ENCODE peak calls at places on chromosomes 11 and 22, in five cellular contexts. F, R, B, Y and A are unnamed samples.

GRCh38 chr22:19126309-19126666 is 4.1 kb upstream of the DGCR2 start:
- DNase-seq in F (no peak), R (no peak), B (no peak), Y (no peak), A (no peak)

GRCh38 chr11:128302425-128303186 is 284.8 kb downstream of the ETS1 start:
- DNase-seq in F (no peak), R (no peak), B (no peak), Y (no peak), A (no peak)

GRCh38 chr11:19868281-19868821 is 155.7 kb downstream of the NAV2 start:
- DNase-seq in F (peak; percentile 86), R (peak; percentile 74), B (no peak), Y (no peak), A (no peak)

GRCh38 chr11:21511835-21512440 is 680.9 kb upstream of the ANO5 start:
- DNase-seq in F (no peak), R (peak; percentile 81), B (peak; percentile 80), Y (peak; percentile 85), A (peak; percentile 83)

GRCh38 chr11:14336507-14337503 is 22.2 kb downstream of the RRAS2 start:
- DNase-seq in F (no peak), R (peak; percentile 100), B (no peak), Y (no peak), A (no peak)

GRCh38 chr11:121476379-121477032 is 23.7 kb upstream of the SORL1-AS1 start:
- DNase-seq in F (no peak), R (peak; percentile 92), B (no peak), Y (no peak), A (no peak)

GRCh38 chr11:8219257-8220021 is 44.2 kb downstream of the LMO1 start:
- DNase-seq in F (no peak), R (peak; percentile 58), B (no peak), Y (peak; percentile 58), A (peak; percentile 64)

GRCh38 chr11:126645206-126645605 is 289.7 kb downstream of the ST3GAL4 start:
- DNase-seq in F (no peak), R (no peak), B (no peak), Y (no peak), A (no peak)

GRCh38 chr11:69939551-69940245 is 120.5 kb upstream of the FGF3 start:
- DNase-seq in F (peak; percentile 86), R (no peak), B (no peak), Y (no peak), A (no peak)

GRCh38 chr11:92886243-92886905 is 83.1 kb upstream of the MTNR1B start:
- DNase-seq in F (peak; percentile 36), R (peak; percentile 70), B (peak; percentile 52), Y (peak; percentile 57), A (peak; percentile 44)

GRCh38 chr11:93654266-93654665 is 7.2 kb upstream of the CEP295 start:
- DNase-seq in F (no peak), R (no peak), B (no peak), Y (no peak), A (no peak)

GRCh38 chr11:2664331-2664730 is 35.5 kb downstream of the KCNQ1OT1 start:
- DNase-seq in F (no peak), R (no peak), B (no peak), Y (no peak), A (no peak)

GRCh38 chr11:60357771-60358170 is 20.6 kb upstream of the MS4A7 start:
- DNase-seq in F (no peak), R (no peak), B (no peak), Y (no peak), A (no peak)

GRCh38 chr11:129884581-129884980 is 10.8 kb downstream of the NFRKB start:
- DNase-seq in F (no peak), R (no peak), B (no peak), Y (no peak), A (no peak)

GRCh38 chr11:5610446-5610845 is 14.0 kb downstream of the TRIM6 start:
- DNase-seq in F (no peak), R (no peak), B (no peak), Y (no peak), A (no peak)

GRCh38 chr11:121057922-121058321 is 34.0 kb downstream of the TBCEL start:
- DNase-seq in F (no peak), R (no peak), B (no peak), Y (no peak), A (no peak)

GRCh38 chr11:123083623-123084029 is 21.7 kb upstream of the HSPA8 start:
- DNase-seq in F (peak; percentile 94), R (peak; percentile 96), B (peak; percentile 58), Y (no peak), A (peak; percentile 82)

GRCh38 chr11:78562398-78562797 is 12.3 kb downstream of the NARS2 start:
- DNase-seq in F (no peak), R (peak; percentile 25), B (no peak), Y (no peak), A (no peak)

GRCh38 chr11:4957396-4957795 is 1.9 kb upstream of the OR51A2 start:
- DNase-seq in F (no peak), R (no peak), B (no peak), Y (no peak), A (no peak)

GRCh38 chr11:62004473-62004872 is 37.0 kb upstream of the FTH1 start:
- DNase-seq in F (no peak), R (no peak), B (no peak), Y (no peak), A (no peak)

GRCh38 chr22:45754822-45755221 is 83.2 kb downstream of the ATXN10 start:
- DNase-seq in F (no peak), R (no peak), B (no peak), Y (no peak), A (no peak)

GRCh38 chr22:39240841-39241631 is 3.7 kb downstream of the PDGFB start:
- DNase-seq in F (no peak), R (peak; percentile 41), B (peak; percentile 64), Y (peak; percentile 43), A (peak; percentile 60)

GRCh38 chr11:1153951-1154487 is 3.7 kb upstream of the MUC5AC start:
- DNase-seq in F (no peak), R (peak; percentile 14), B (peak; percentile 38), Y (no peak), A (peak; percentile 93)

GRCh38 chr11:66325140-66325754 is 8.4 kb upstream of the CD248 start:
- DNase-seq in F (no peak), R (no peak), B (no peak), Y (no peak), A (no peak)

GRCh38 chr11:20054584-20054983 is 105.7 kb downstream of the DBX1 start:
- DNase-seq in F (no peak), R (no peak), B (no peak), Y (no peak), A (no peak)

GRCh38 chr11:86632499-86633269 is 39.7 kb downstream of the ME3 start:
- DNase-seq in F (no peak), R (peak; percentile 96), B (no peak), Y (no peak), A (peak; percentile 65)

GRCh38 chr11:35507688-35508087 is 17.7 kb downstream of the PAMR1 start:
- DNase-seq in F (no peak), R (peak; percentile 28), B (no peak), Y (no peak), A (no peak)

GRCh38 chr11:9170450-9170849 is 79.1 kb upstream of the SCUBE2 start:
- DNase-seq in F (no peak), R (peak; percentile 27), B (no peak), Y (no peak), A (no peak)

GRCh38 chr11:1719781-1720180 is 22.8 kb downstream of the KRTAP5-6 start:
- DNase-seq in F (no peak), R (no peak), B (no peak), Y (no peak), A (no peak)

GRCh38 chr11:118105657-118106305 is 19.0 kb upstream of the SMIM35 start:
- DNase-seq in F (no peak), R (no peak), B (no peak), Y (no peak), A (no peak)

GRCh38 chr11:1870721-1871466 is 18.0 kb downstream of the LSP1 start:
- DNase-seq in F (no peak), R (no peak), B (no peak), Y (peak; percentile 36), A (no peak)

GRCh38 chr22:34841321-34841901 is 224.5 kb upstream of the ISX start:
- DNase-seq in F (no peak), R (no peak), B (no peak), Y (no peak), A (no peak)

GRCh38 chr22:27113211-27114030 is 456.0 kb downstream of the MIAT start:
- DNase-seq in F (peak; percentile 50), R (peak; percentile 87), B (no peak), Y (no peak), A (peak; percentile 87)

GRCh38 chr11:65118097-65118837 is 766 bp upstream of the ZNHIT2 start:
- DNase-seq in F (no peak), R (no peak), B (no peak), Y (no peak), A (no peak)
- TF ChIP-seq CTCF in F (no peak), R (no peak), B (peak; percentile 70), Y (peak; percentile 2), A (no peak)

GRCh38 chr22:22709719-22710445 is 65.5 kb downstream of the GGTLC2 start:
- DNase-seq in F (no peak), R (no peak), B (no peak), Y (peak; percentile 36), A (no peak)
- TF ChIP-seq CTCF in F (no peak), R (no peak), B (no peak), Y (peak; percentile 34), A (peak; percentile 36)

GRCh38 chr22:42699281-42699681 is 21.4 kb downstream of the A4GALT start:
- DNase-seq in F (no peak), R (no peak), B (no peak), Y (no peak), A (no peak)
- TF ChIP-seq CTCF in F (no peak), R (no peak), B (no peak), Y (no peak), A (no peak)

GRCh38 chr22:29312218-29313125 is 3.0 kb downstream of the RASL10A start:
- DNase-seq in F (no peak), R (no peak), B (no peak), Y (no peak), A (no peak)

GRCh38 chr22:29315286-29316195 is at the start of gene RASL10A:
- DNase-seq in F (no peak), R (no peak), B (no peak), Y (peak; percentile 57), A (no peak)

GRCh38 chr22:29314537-29315285 is 786 bp downstream of the RASL10A start:
- DNase-seq in F (no peak), R (no peak), B (no peak), Y (no peak), A (peak; percentile 35)

GRCh38 chr22:29313126-29314071 is 2.1 kb downstream of the RASL10A start:
- DNase-seq in F (no peak), R (no peak), B (no peak), Y (no peak), A (no peak)

GRCh38 chr22:29314074-29314473 is 1.4 kb downstream of the RASL10A start:
- DNase-seq in F (no peak), R (no peak), B (no peak), Y (no peak), A (no peak)
- TF ChIP-seq CTCF in F (no peak), R (no peak), B (no peak), Y (no peak), A (no peak)